ENCODE peak calls at places on chromosomes 13 and 19, in eight cellular contexts. R is left lung, C is A549, D is body of pancreas, G is right lobe of liver, L is hepatocyte, W is breast epithelium, B is stomach. O is an unnamed sample.
A peak's percentile ranks its signal among the peaks of the same experiment; 100 is the strongest.

GRCh38 chr13:49421391-49421790 is 22.5 kb downstream of the CAB39L start:
- DNase-seq in R (no peak), C (peak; percentile 29), D (peak; percentile 19), G (peak; percentile 59), L (peak; percentile 19), W (no peak), B (no peak), O (no peak)

GRCh38 chr13:104327217-104327616 is 1261.0 kb upstream of the SLC10A2 start:
- DNase-seq in R (no peak), C (no peak), D (no peak), G (no peak), L (no peak), W (no peak), B (no peak), O (no peak)

GRCh38 chr19:16024266-16025107 is 51.8 kb upstream of the TPM4 start:
- DNase-seq in R (no peak), C (no peak), D (no peak), G (no peak), L (no peak), W (no peak), B (no peak), O (no peak)

GRCh38 chr13:73200432-73200831 is 141.6 kb downstream of the KLF5 start:
- DNase-seq in R (no peak), C (no peak), D (peak; percentile 33), G (no peak), L (no peak), W (peak; percentile 30), B (peak; percentile 43), O (no peak)

GRCh38 chr19:10861118-10861651 is 10.2 kb upstream of the CARM1 start:
- DNase-seq in R (no peak), C (peak; percentile 51), D (peak; percentile 34), G (no peak), L (no peak), W (no peak), B (peak; percentile 58), O (no peak)

GRCh38 chr19:41774515-41774980 is 19.2 kb downstream of the CEACAM6 start:
- DNase-seq in R (peak; percentile 77), C (peak; percentile 57), D (no peak), G (no peak), L (peak; percentile 61), W (peak; percentile 31), B (peak; percentile 59), O (no peak)

GRCh38 chr19:46828484-46828883 is 22.2 kb downstream of the AP2S1 start:
- DNase-seq in R (no peak), C (no peak), D (no peak), G (no peak), L (no peak), W (no peak), B (no peak), O (no peak)

GRCh38 chr13:94329754-94330551 is 149.5 kb downstream of the DCT start:
- DNase-seq in R (no peak), C (peak; percentile 48), D (peak; percentile 17), G (peak; percentile 77), L (peak; percentile 42), W (no peak), B (no peak), O (no peak)

GRCh38 chr13:23477096-23477495 is 43.6 kb upstream of the SACS start:
- DNase-seq in R (no peak), C (no peak), D (no peak), G (no peak), L (no peak), W (no peak), B (no peak), O (no peak)

GRCh38 chr13:87094646-87095045 is 576.5 kb upstream of the SLITRK5 start:
- DNase-seq in R (no peak), C (no peak), D (no peak), G (no peak), L (no peak), W (no peak), B (no peak), O (no peak)

GRCh38 chr13:48892311-48892710 is 83.4 kb upstream of the FNDC3A start:
- DNase-seq in R (no peak), C (peak; percentile 69), D (no peak), G (no peak), L (peak; percentile 30), W (no peak), B (no peak), O (no peak)

GRCh38 chr19:50567052-50567841 is 988 bp downstream of the LRRC4B start:
- DNase-seq in R (no peak), C (peak; percentile 50), D (no peak), G (no peak), L (no peak), W (no peak), B (no peak), O (peak; percentile 72)

DNA sequence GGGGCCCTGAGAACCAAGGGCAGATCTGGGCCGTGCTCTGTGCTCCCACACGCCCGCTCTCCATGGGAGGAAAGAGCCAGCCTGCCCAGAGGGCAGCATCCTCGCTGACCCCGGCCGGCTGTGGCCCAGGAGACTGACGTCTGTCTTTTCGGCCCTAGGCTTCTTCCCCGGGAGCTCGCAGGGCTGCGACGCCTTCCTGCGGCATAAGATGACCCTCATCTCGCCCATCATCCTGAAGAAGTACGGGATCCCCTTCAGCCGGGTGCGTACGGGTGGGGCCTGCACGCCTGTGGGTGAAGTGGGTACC is 108.2 kb downstream of the KDM4B start:
- DNase-seq in R (no peak), C (no peak), D (no peak), G (no peak), L (no peak), W (no peak), B (no peak), O (no peak)
- H3K27ac ChIP-seq in R (no peak overlapping the region), C (no peak overlapping the region), D (no peak overlapping the region), G (peak overlapping the region; percentile 6), L (no peak overlapping the region), W (no peak overlapping the region), B (no peak overlapping the region), O (no peak overlapping the region)

GRCh38 chr19:17579523-17580244 is 24.2 kb downstream of the COLGALT1 start:
- DNase-seq in R (peak; percentile 53), C (peak; percentile 87), D (no peak), G (no peak), L (peak; percentile 46), W (no peak), B (no peak), O (no peak)

GRCh38 chr19:17584132-17584531 is 28.7 kb downstream of the COLGALT1 start:
- DNase-seq in R (no peak), C (no peak), D (no peak), G (no peak), L (no peak), W (no peak), B (no peak), O (no peak)

GRCh38 chr19:17580470-17581000 is 25.1 kb downstream of the COLGALT1 start:
- DNase-seq in R (no peak), C (no peak), D (no peak), G (no peak), L (no peak), W (no peak), B (no peak), O (no peak)

GRCh38 chr19:17581211-17581874 is 25.9 kb downstream of the COLGALT1 start:
- DNase-seq in R (no peak), C (no peak), D (no peak), G (no peak), L (no peak), W (no peak), B (no peak), O (no peak)

GRCh38 chr19:17582613-17583012 is 27.2 kb downstream of the COLGALT1 start:
- DNase-seq in R (no peak), C (no peak), D (no peak), G (no peak), L (no peak), W (no peak), B (no peak), O (no peak)
- TF ChIP-seq CTCF in R (no peak), C (no peak), D (no peak), G (no peak), L (no peak), W (no peak), B (no peak), O (no peak)

DNA sequence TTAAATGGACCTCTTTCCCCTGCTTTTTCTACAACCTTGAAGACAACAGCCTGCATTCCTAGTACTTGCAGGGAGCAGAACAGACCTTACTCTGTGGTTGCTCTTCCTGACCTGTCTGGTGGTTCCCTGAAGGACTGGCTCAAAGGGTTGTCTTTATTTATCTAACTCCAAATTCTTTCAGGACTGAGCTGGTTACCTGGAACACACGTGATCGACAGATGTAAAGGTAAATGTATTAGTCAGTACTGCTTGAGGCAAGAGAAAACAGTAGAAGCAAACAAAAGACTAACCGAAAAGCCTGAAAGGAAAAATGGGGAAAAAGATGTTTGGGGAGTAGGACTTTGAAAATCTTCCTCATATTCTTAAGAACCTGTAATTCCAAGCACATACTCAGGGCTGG is 17.9 kb downstream of the ZNF558 start:
- DNase-seq in R (no peak), C (no peak), D (no peak), G (no peak), L (no peak), W (no peak), B (no peak), O (no peak)
- H3K27ac ChIP-seq in R (no peak overlapping the region), C (no peak overlapping the region), D (no peak overlapping the region), G (no peak overlapping the region), L (no peak overlapping the region), W (no peak overlapping the region), B (no peak overlapping the region), O (no peak overlapping the region)

GRCh38 chr19:17303167-17303939 is at the start of gene ABHD8:
- DNase-seq in R (peak; percentile 97), C (peak; percentile 95), D (peak; percentile 97), G (peak; percentile 99), L (peak; percentile 98), W (peak; percentile 96), B (peak; percentile 97), O (peak; percentile 86)
- TF ChIP-seq CTCF in R (peak; percentile 69), C (peak; percentile 40), D (peak; percentile 90), G (peak; percentile 70), L (peak; percentile 52), W (peak; percentile 79), B (no peak), O (peak; percentile 30)

GRCh38 chr13:19862511-19863313 is 737 bp downstream of the ZMYM5 start:
- DNase-seq in R (peak; percentile 52), C (peak; percentile 27), D (peak; percentile 40), G (peak; percentile 58), L (peak; percentile 56), W (no peak), B (peak; percentile 29), O (peak; percentile 32)

GRCh38 chr13:19864018-19864338 is 529 bp upstream of the ZMYM5 start:
- DNase-seq in R (peak; percentile 84), C (peak; percentile 83), D (peak; percentile 68), G (peak; percentile 78), L (peak; percentile 78), W (no peak), B (peak; percentile 63), O (no peak)

GRCh38 chr13:19860884-19861655 is 2.4 kb downstream of the ZMYM5 start:
- DNase-seq in R (no peak), C (peak; percentile 53), D (no peak), G (no peak), L (peak; percentile 38), W (no peak), B (no peak), O (no peak)

GRCh38 chr13:19863323-19864017 is at the start of gene ZMYM5:
- DNase-seq in R (peak; percentile 99), C (peak; percentile 98), D (peak; percentile 98), G (peak; percentile 99), L (peak; percentile 99), W (peak; percentile 98), B (peak; percentile 98), O (peak; percentile 99)

DNA sequence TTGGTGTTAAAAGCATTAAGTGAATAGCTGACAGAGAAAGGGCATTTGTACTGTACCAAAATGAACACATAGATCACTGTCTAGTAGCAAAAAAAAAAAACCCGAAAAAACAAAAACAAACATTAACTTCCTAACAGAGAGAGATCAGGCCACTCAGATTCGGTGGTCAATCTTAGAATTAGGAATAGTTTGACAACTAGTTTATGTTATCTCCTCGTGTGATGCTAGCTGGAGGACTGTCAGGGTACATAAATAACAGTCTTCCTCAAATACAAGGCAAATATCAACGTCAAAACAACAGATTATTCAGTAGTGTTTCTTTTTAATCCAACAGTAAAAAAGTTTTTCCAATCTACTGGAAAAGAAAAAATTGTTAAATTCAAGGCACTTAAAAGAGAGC is 1.7 kb downstream of the ZMYM5 start:
- DNase-seq in R (no peak), C (no peak), D (no peak), G (no peak), L (no peak), W (no peak), B (no peak), O (no peak)
- H3K27ac ChIP-seq in R (peak overlapping the region; percentile 97), C (peak overlapping the region; percentile 97), D (peak overlapping the region; percentile 99), G (no peak overlapping the region), L (peak overlapping the region; percentile 93), W (peak overlapping the region; percentile 97), B (no peak overlapping the region), O (peak overlapping the region; percentile 44)